ENCODE peak calls at places on chromosomes 11 and 22, in ten cellular contexts. A is HepG2, U is HFFc6, Z is WERI-Rb-1, X is astrocyte of the spinal cord, G is IMR-90, I is fibroblast of mammary gland, F is body of pancreas, E is bronchial epithelial cell, L is choroid plexus epithelial cell. C is an unnamed sample.

GRCh38 chr11:7577883-7578242 is 64.1 kb downstream of the PPFIBP2 start:
- DNase-seq in A (no peak), U (peak; percentile 53), Z (no peak), X (peak; percentile 24), G (peak; percentile 49), I (peak; percentile 50), F (no peak), E (peak; percentile 51), L (peak; percentile 73), C (no peak)

GRCh38 chr11:66459138-66459778 is 7.4 kb upstream of the PELI3 start:
- DNase-seq in A (no peak), U (no peak), Z (no peak), X (no peak), G (no peak), I (no peak), F (no peak), E (no peak), L (no peak), C (no peak)

GRCh38 chr11:128936546-128937275 is 6.0 kb downstream of the TP53AIP1 start:
- DNase-seq in A (peak; percentile 58), U (no peak), Z (no peak), X (peak; percentile 13), G (no peak), I (no peak), F (no peak), E (no peak), L (no peak), C (no peak)

GRCh38 chr22:24994070-24994763 is 41.7 kb downstream of the KIAA1671 start:
- DNase-seq in A (no peak), U (peak; percentile 53), Z (peak; percentile 75), X (peak; percentile 46), G (no peak), I (peak; percentile 20), F (no peak), E (peak; percentile 98), L (no peak), C (no peak)

GRCh38 chr11:1301220-1302000 is 8.0 kb downstream of the TOLLIP start:
- DNase-seq in A (no peak), U (no peak), Z (no peak), X (no peak), G (no peak), I (no peak), F (no peak), E (no peak), L (no peak), C (no peak)

GRCh38 chr11:6297831-6298230 is 22.5 kb downstream of the CAVIN3 start:
- DNase-seq in A (no peak), U (no peak), Z (no peak), X (no peak), G (no peak), I (peak; percentile 14), F (peak; percentile 11), E (peak; percentile 22), L (peak; percentile 25), C (no peak)

GRCh38 chr22:29710922-29711593 is 8.7 kb upstream of the CABP7 start:
- DNase-seq in A (no peak), U (no peak), Z (no peak), X (no peak), G (no peak), I (no peak), F (peak; percentile 76), E (no peak), L (no peak), C (no peak)

GRCh38 chr22:42757475-42757874 is 36.8 kb upstream of the A4GALT start:
- DNase-seq in A (no peak), U (no peak), Z (no peak), X (peak; percentile 12), G (peak; percentile 48), I (no peak), F (no peak), E (peak; percentile 21), L (peak; percentile 45), C (no peak)

GRCh38 chr11:107359701-107360100 is 97.9 kb downstream of the CWF19L2 start:
- DNase-seq in A (no peak), U (peak; percentile 12), Z (no peak), X (no peak), G (peak; percentile 14), I (peak; percentile 7), F (no peak), E (no peak), L (peak; percentile 25), C (no peak)

GRCh38 chr11:87398913-87399312 is 361.2 kb downstream of the TMEM135 start:
- DNase-seq in A (no peak), U (no peak), Z (no peak), X (no peak), G (no peak), I (peak; percentile 56), F (peak; percentile 38), E (no peak), L (no peak), C (no peak)

GRCh38 chr11:96257036-96257435 is 86.0 kb downstream of the MAML2 start:
- DNase-seq in A (no peak), U (no peak), Z (no peak), X (no peak), G (no peak), I (no peak), F (no peak), E (no peak), L (no peak), C (no peak)

GRCh38 chr22:46432164-46433068 is 96.9 kb downstream of the TRMU start:
- DNase-seq in A (no peak), U (no peak), Z (no peak), X (no peak), G (no peak), I (no peak), F (no peak), E (no peak), L (peak; percentile 13), C (peak; percentile 34)

GRCh38 chr11:72848846-72849466 is 34.7 kb downstream of the ATG16L2 start:
- DNase-seq in A (peak; percentile 29), U (peak; percentile 18), Z (peak; percentile 38), X (peak; percentile 46), G (peak; percentile 60), I (peak; percentile 57), F (peak; percentile 46), E (peak; percentile 44), L (peak; percentile 74), C (no peak)

GRCh38 chr11:123628936-123629683 is 25.3 kb downstream of the SCN3B start:
- DNase-seq in A (no peak), U (peak; percentile 74), Z (peak; percentile 85), X (no peak), G (peak; percentile 84), I (peak; percentile 56), F (peak; percentile 33), E (no peak), L (peak; percentile 30), C (no peak)

GRCh38 chr22:23264610-23265388 is 84.5 kb downstream of the BCR start:
- DNase-seq in A (no peak), U (no peak), Z (no peak), X (no peak), G (no peak), I (no peak), F (no peak), E (no peak), L (no peak), C (no peak)

GRCh38 chr11:34837246-34837856 is 78.8 kb downstream of the APIP start:
- DNase-seq in A (peak; percentile 50), U (no peak), Z (peak; percentile 10), X (no peak), G (no peak), I (no peak), F (no peak), E (no peak), L (no peak), C (no peak)
- TF ChIP-seq CTCF in A (peak; percentile 29), U (no peak), Z (peak; percentile 21), X (no peak), G (no peak), I (no peak), F (no peak), E (peak; percentile 3), L (no peak), C (no peak)

GRCh38 chr11:121419839-121420238 is 32.3 kb upstream of the SORL1 start:
- DNase-seq in A (no peak), U (no peak), Z (no peak), X (no peak), G (no peak), I (no peak), F (no peak), E (no peak), L (no peak), C (no peak)

GRCh38 chr11:121420398-121420797 is 31.7 kb upstream of the SORL1 start:
- DNase-seq in A (no peak), U (no peak), Z (no peak), X (no peak), G (no peak), I (no peak), F (no peak), E (no peak), L (no peak), C (no peak)

GRCh38 chr11:121416909-121417567 is 35.1 kb upstream of the SORL1 start:
- DNase-seq in A (no peak), U (peak; percentile 7), Z (no peak), X (peak; percentile 97), G (peak; percentile 48), I (peak; percentile 97), F (peak; percentile 80), E (peak; percentile 77), L (peak; percentile 90), C (no peak)

GRCh38 chr11:121417607-121418006 is 34.5 kb upstream of the SORL1 start:
- DNase-seq in A (no peak), U (no peak), Z (no peak), X (no peak), G (no peak), I (no peak), F (no peak), E (no peak), L (no peak), C (no peak)

GRCh38 chr11:121418625-121419114 is 33.4 kb upstream of the SORL1 start:
- DNase-seq in A (no peak), U (no peak), Z (no peak), X (no peak), G (no peak), I (no peak), F (no peak), E (no peak), L (no peak), C (no peak)
- TF ChIP-seq CTCF in A (no peak), U (no peak), Z (no peak), X (no peak), G (no peak), I (no peak), F (no peak), E (no peak), L (no peak), C (no peak)

GRCh38 chr11:64650923-64651523 is 60.0 kb downstream of the SLC22A12 start:
- DNase-seq in A (no peak), U (peak; percentile 22), Z (peak; percentile 50), X (no peak), G (peak; percentile 19), I (peak; percentile 34), F (peak; percentile 25), E (peak; percentile 19), L (peak; percentile 64), C (no peak)
- TF ChIP-seq CTCF in A (peak; percentile 49), U (peak; percentile 77), Z (peak; percentile 82), X (peak; percentile 63), G (peak; percentile 46), I (peak; percentile 57), F (peak; percentile 36), E (peak; percentile 76), L (peak; percentile 76), C (no peak)

GRCh38 chr11:45233804-45234170 is 52.4 kb downstream of the SYT13 start:
- DNase-seq in A (no peak), U (no peak), Z (no peak), X (no peak), G (no peak), I (no peak), F (no peak), E (no peak), L (no peak), C (no peak)
- TF ChIP-seq CTCF in A (no peak), U (no peak), Z (no peak), X (no peak), G (no peak), I (no peak), F (no peak), E (no peak), L (no peak), C (no peak)

GRCh38 chr11:8682219-8683114 is at the start of the genes RPL27A and TRIM66:
- DNase-seq in A (peak; percentile 92), U (peak; percentile 95), Z (peak; percentile 98), X (peak; percentile 97), G (peak; percentile 95), I (peak; percentile 95), F (peak; percentile 99), E (peak; percentile 85), L (peak; percentile 97), C (peak; percentile 99)
- TF ChIP-seq CTCF in A (peak; percentile 26), U (peak; percentile 24), Z (no peak), X (no peak), G (peak; percentile 10), I (no peak), F (peak; percentile 33), E (peak; percentile 15), L (peak; percentile 17), C (no peak)

C was measured in activated B cell treated with CpG ODN at 0.5 μM for 24 hours.